ENCODE peak calls at places on chromosomes 16 and 17, in six cellular contexts. C is spleen, S is uterus, H is ovary, K is transverse colon, N is HCT116. V is an unnamed sample.

GRCh38 chr17:78387982-78388941 is 9.8 kb downstream of the PGS1 start:
- DNase-seq in H (no peak), S (peak), N (no peak), C (no peak), K (peak), V (no peak)

GRCh38 chr16:28623172-28623711 is 13.4 kb upstream of the SULT1A1 start:
- DNase-seq in C (peak), N (peak), H (no peak), K (peak), S (no peak), V (peak)

GRCh38 chr16:89105599-89106151 is 12.0 kb downstream of the ACSF3 start:
- DNase-seq in S (no peak), N (no peak), C (peak), K (no peak), H (no peak), V (no peak)

GRCh38 chr17:32152130-32152529 is 9.8 kb downstream of the RHOT1 start:
- DNase-seq in H (peak), C (no peak), N (no peak), S (no peak), K (peak), V (peak)

GRCh38 chr17:68840073-68840472 is 115.1 kb downstream of the ABCA8 start:
- DNase-seq in S (no peak), K (no peak), H (no peak), C (no peak), N (no peak), V (no peak)

GRCh38 chr16:3059041-3059722 is 6.3 kb upstream of the IL32 start:
- DNase-seq in S (peak), H (peak), K (peak), C (peak), N (peak), V (peak)

GRCh38 chr16:73268311-73268997 is 220.5 kb upstream of the ZFHX3 start:
- DNase-seq in C (no peak), N (no peak), H (no peak), S (peak), K (no peak), V (no peak)

GRCh38 chr17:83175551-83176271 is 96.3 kb downstream of the METRNL start:
- DNase-seq in N (no peak), H (no peak), K (no peak), C (no peak), S (no peak), V (no peak)

GRCh38 chr17:1608676-1609075 is 20.0 kb downstream of the SLC43A2 start:
- DNase-seq in N (no peak), S (no peak), C (no peak), K (no peak), H (no peak), V (no peak)

GRCh38 chr16:23952128-23953041 is 116.6 kb downstream of the PRKCB start:
- DNase-seq in H (no peak), S (no peak), C (no peak), K (no peak), N (no peak), V (peak)

GRCh38 chr17:64632606-64633005 is 29.5 kb downstream of the SMURF2 start:
- DNase-seq in H (no peak), K (no peak), N (no peak), S (no peak), C (no peak), V (no peak)

GRCh38 chr17:77488531-77489238 is 347.9 kb downstream of the SEC14L1 start:
- DNase-seq in K (no peak), C (peak), N (no peak), H (no peak), S (no peak), V (no peak)

GRCh38 chr16:89096768-89097527 is 3.3 kb downstream of the ACSF3 start:
- DNase-seq in K (no peak), H (no peak), N (no peak), C (peak), S (no peak), V (no peak)

GRCh38 chr16:72073831-72074230 is 10.8 kb downstream of the HPR start:
- DNase-seq in K (no peak), H (no peak), N (no peak), S (no peak), C (no peak), V (peak)

GRCh38 chr16:90041896-90042473 is 22.7 kb upstream of the DBNDD1 start:
- DNase-seq in H (no peak), C (no peak), N (no peak), S (no peak), K (no peak), V (no peak)

GRCh38 chr16:85524630-85525463 is 88.3 kb upstream of the GSE1 start:
- DNase-seq in N (no peak), S (no peak), K (no peak), H (no peak), C (peak), V (no peak)

GRCh38 chr17:7478276-7479138 is 924 bp downstream of the ZBTB4 start:
- DNase-seq in S (peak), N (no peak), C (peak), K (peak), H (peak), V (peak)

GRCh38 chr16:30351586-30352419 is 3.3 kb downstream of the CD2BP2 start:
- DNase-seq in C (peak), S (peak), K (peak), H (peak), N (peak), V (peak)

GRCh38 chr17:15298176-15298575 is 33.0 kb upstream of the PMP22 start:
- DNase-seq in H (no peak), N (no peak), K (no peak), S (no peak), C (no peak), V (no peak)

GRCh38 chr17:28261219-28261618 is 57.8 kb upstream of the TMEM97 start:
- DNase-seq in H (no peak), N (no peak), K (no peak), C (no peak), S (no peak), V (no peak)

GRCh38 chr16:3152022-3152272 is 17.1 kb downstream of the ZNF213 start:
- DNase-seq in S (no peak), C (no peak), N (no peak), H (peak), K (no peak), V (no peak)

DNA sequence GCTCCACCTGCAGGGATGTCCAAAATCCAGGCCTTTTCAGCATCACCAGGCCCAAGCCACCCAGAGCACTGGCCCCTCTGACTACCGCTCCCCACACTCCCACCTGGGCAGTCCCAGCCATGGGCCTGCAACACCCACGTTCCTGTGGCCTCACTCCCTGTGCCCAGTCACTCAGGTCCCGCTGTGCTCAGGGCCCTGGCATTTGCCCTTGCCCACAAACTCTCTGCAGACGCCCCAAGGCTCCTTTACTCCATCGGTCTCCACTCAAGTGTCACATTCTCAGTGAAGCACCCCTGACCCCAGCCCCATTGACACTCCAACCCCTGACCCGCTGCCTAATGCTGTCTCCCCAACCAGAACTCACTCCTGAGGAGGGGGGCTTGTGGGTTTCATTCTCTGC is 23.6 kb downstream of the MPG start:
- DNase-seq in K (no peak), N (no peak), H (no peak), C (no peak), S (no peak), V (no peak)
- H3K4me3 ChIP-seq in K (no peak), N (no peak), H (no peak), C (no peak), S (no peak), V (no peak)

GRCh38 chr17:67245073-67245693 is at the start of gene HELZ:
- DNase-seq in N (peak), S (peak), C (peak), H (peak), K (peak), V (peak)
- TF ChIP-seq POLR2A in N (peak), S (no peak), C (no peak), H (no peak), K (peak), V (no peak)

GRCh38 chr16:8955828-8956227 is 7.9 kb downstream of the USP7 start:
- DNase-seq in K (no peak), S (no peak), N (no peak), C (no peak), H (no peak), V (no peak)
- H3K4me3 ChIP-seq in K (no peak), S (no peak), N (no peak), C (no peak), H (no peak), V (no peak)

GRCh38 chr17:42980766-42981397 is 517 bp downstream of the RUNDC1 start:
- DNase-seq in N (peak), S (peak), H (no peak), C (peak), K (peak), V (peak)
- TF ChIP-seq POLR2A in N (no peak), S (no peak), H (no peak), C (no peak), K (peak), V (no peak)

GRCh38 chr16:80931661-80931984 is 75.1 kb downstream of the CMC2 start:
- DNase-seq in N (no peak), K (no peak), S (no peak), C (no peak), H (no peak), V (no peak)
- H3K4me3 ChIP-seq in N (no peak), K (peak), S (peak), C (peak), H (peak), V (peak)

GRCh38 chr17:81885869-81886548 is 5.4 kb downstream of the ALYREF start:
- DNase-seq in N (no peak), S (no peak), K (no peak), H (no peak), C (no peak), V (no peak)
- TF ChIP-seq POLR2A in N (no peak), S (no peak), K (no peak), H (no peak), C (no peak), V (no peak)

GRCh38 chr16:507996-508395 is 19.5 kb upstream of the CAPN15 start:
- DNase-seq in H (no peak), S (no peak), C (no peak), N (no peak), K (no peak), V (no peak)

GRCh38 chr16:508884-509736 is 18.4 kb upstream of the CAPN15 start:
- DNase-seq in N (no peak), K (peak), C (no peak), S (no peak), H (no peak), V (no peak)

GRCh38 chr16:503150-504071 is 24.1 kb upstream of the CAPN15 start:
- DNase-seq in C (no peak), S (no peak), N (no peak), H (no peak), K (no peak), V (no peak)

GRCh38 chr16:505479-506245 is 21.9 kb upstream of the CAPN15 start:
- DNase-seq in C (no peak), H (no peak), S (no peak), N (no peak), K (no peak), V (no peak)

GRCh38 chr16:506246-506546 is 21.3 kb upstream of the CAPN15 start:
- DNase-seq in C (no peak), N (no peak), S (no peak), H (no peak), K (no peak), V (no peak)
- H3K4me3 ChIP-seq in C (no peak), N (no peak), S (no peak), H (no peak), K (no peak), V (no peak)

DNA sequence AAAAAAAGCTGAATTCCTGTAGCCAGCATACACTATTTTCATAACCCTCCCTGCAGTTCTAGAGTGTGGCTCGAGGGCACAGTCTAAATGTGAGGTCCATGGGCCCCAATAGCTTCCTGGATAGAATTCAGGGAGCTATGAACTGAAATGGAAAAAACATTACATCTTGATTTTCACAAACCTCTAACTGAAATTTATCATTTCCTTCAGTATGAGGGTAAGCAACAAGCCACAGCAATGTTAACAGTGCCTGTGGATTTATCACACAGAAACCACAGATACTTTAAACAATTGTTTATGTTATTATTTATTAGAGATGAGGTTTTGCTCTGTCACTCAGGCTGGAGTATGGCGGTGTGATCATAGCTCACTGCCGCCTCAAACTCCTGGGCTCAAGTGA is 18.2 kb downstream of the TMEM92 start:
- DNase-seq in C (no peak), K (no peak), H (no peak), S (no peak), N (no peak), V (no peak)
- TF ChIP-seq POLR2A in C (no peak), K (no peak), H (no peak), S (no peak), N (no peak), V (no peak)

GRCh38 chr17:40664582-40665333 is at the start of gene KRT222:
- DNase-seq in S (no peak), K (no peak), H (no peak), C (no peak), N (peak), V (no peak)
- H3K4me3 ChIP-seq in S (peak), K (peak), H (no peak), C (peak), N (peak), V (no peak)

V was measured in testis.